ENCODE peak calls at places on chromosomes 2 and 18, in four cellular contexts. N, T, L and A are unnamed samples.

GRCh38 chr2:98468621-98469236 is 24.1 kb downstream of the INPP4A start:
- DNase-seq in N (no peak), T (no peak), L (no peak), A (no peak)

GRCh38 chr18:51236225-51236624 is 38.7 kb upstream of the MEX3C start:
- DNase-seq in N (no peak), T (no peak), L (no peak), A (no peak)

GRCh38 chr18:77167276-77167675 is 34.7 kb upstream of the MBP start:
- DNase-seq in N (no peak), T (no peak), L (no peak), A (no peak)

GRCh38 chr2:176614049-176614448 is 344.8 kb downstream of the MTX2 start:
- DNase-seq in N (no peak), T (no peak), L (no peak), A (no peak)

GRCh38 chr2:98615481-98615880 is 7.1 kb downstream of the UNC50 start:
- DNase-seq in N (no peak), T (no peak), L (no peak), A (no peak)

GRCh38 chr2:191927991-191928390 is 81.1 kb upstream of the CAVIN2 start:
- DNase-seq in N (no peak), T (no peak), L (no peak), A (no peak)

GRCh38 chr2:233426619-233427342 is 72.5 kb downstream of the DGKD start:
- DNase-seq in N (no peak), T (no peak), L (no peak), A (no peak)

GRCh38 chr2:225002656-225003045 is 39.6 kb downstream of the DOCK10 start:
- DNase-seq in N (no peak), T (no peak), L (peak; percentile 25), A (no peak)

GRCh38 chr2:65742977-65743376 is 310.6 kb upstream of the SPRED2 start:
- DNase-seq in N (no peak), T (no peak), L (no peak), A (no peak)

GRCh38 chr2:173090291-173090877 is 14.7 kb downstream of the MAP3K20 start:
- DNase-seq in N (no peak), T (peak; percentile 62), L (no peak), A (no peak)

GRCh38 chr2:173094731-173095130 is 19.1 kb downstream of the MAP3K20 start:
- DNase-seq in N (no peak), T (no peak), L (no peak), A (no peak)

GRCh38 chr2:173087793-173088493 is 12.3 kb downstream of the MAP3K20 start:
- DNase-seq in N (no peak), T (no peak), L (no peak), A (no peak)

GRCh38 chr2:173092844-173093402 is 17.3 kb downstream of the MAP3K20 start:
- DNase-seq in N (no peak), T (no peak), L (no peak), A (no peak)

GRCh38 chr2:173090973-173091660 is 15.5 kb downstream of the MAP3K20 start:
- DNase-seq in N (no peak), T (no peak), L (no peak), A (no peak)
- TF ChIP-seq CTCF in N (no peak), T (peak; percentile 14), L (no peak), A (no peak)

GRCh38 chr2:150909613-150910012 is 352.1 kb downstream of the RBM43 start:
- DNase-seq in N (no peak), T (no peak), L (no peak), A (no peak)
- TF ChIP-seq CTCF in N (no peak), T (no peak), L (no peak), A (peak; percentile 19)

GRCh38 chr2:127024769-127025356 is 82.1 kb downstream of the BIN1 start:
- DNase-seq in N (peak; percentile 33), T (peak; percentile 72), L (no peak), A (peak; percentile 55)
- TF ChIP-seq CTCF in N (peak; percentile 40), T (peak; percentile 28), L (no peak), A (no peak)

DNA sequence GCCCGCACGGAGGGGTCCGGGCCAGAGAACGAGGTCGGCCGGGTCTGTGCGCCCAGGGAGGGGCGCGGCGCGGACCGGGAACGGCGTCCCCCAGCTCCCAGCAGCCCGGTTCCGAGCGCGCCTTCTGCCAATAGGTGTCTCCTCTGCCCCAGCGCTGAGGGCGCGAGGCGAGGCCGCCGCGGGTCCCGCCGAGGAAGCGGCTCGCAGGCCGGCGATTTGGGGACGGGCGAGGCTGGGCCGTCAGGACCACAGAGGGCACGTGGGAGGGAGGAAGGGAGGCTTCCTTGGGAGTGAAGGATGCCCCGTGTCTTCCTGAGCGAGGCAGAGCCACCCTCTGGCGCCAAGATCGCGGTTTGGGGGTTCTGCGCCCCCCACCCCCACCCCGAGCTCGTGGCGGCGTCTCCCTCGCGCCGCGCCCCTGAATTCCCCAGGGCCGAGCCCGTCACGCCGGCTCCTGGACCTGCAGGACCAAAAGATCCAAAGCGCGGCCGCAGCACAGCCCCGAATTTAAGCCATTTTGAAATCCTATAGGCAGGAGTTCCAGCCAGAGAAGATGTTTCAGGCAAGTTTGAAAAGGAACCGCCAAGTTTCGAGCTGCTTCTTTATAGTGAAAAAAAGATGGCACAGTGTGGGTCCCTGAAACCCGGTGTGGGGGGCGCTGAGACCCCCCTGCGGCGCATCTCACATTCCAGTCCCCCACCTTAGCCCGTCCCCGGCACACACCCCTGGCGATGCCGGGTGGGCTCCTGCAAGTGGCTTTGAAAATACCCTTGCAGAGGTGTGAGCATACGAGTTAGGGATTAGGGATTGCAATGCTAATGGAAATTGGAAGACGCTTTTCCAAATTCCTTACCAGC is 929 bp downstream of the NFATC1 start:
- DNase-seq in N (peak; percentile 54), T (peak; percentile 76), L (peak; percentile 61), A (peak; percentile 63)
- TF ChIP-seq CTCF in N (no peak), T (no peak), L (no peak), A (no peak)